ENCODE peak calls at places on chromosomes 2 and 18, in nine cellular contexts. R is K562; U is dorsolateral prefrontal cortex; W is activated T-cell treated with anti-CD3 and anti-CD28 coated beads, Interleukin-2, amount 50 U/mL, for 72 hours; P is fibroblast of mammary gland; Y is frontal cortex; V is activated CD8-positive, alpha-beta memory T cell treated with anti-CD3 and anti-CD28 coated beads, Interleukin-2, amount 50 U/mL, for 48 hours; X is stimulated activated naive CD8-positive, alpha-beta T cell treated with anti-CD3 and anti-CD28 coated beads, Interleukin-15, Interleukin-2, amounts not matched to agents 100 U/mL and 50 U/mL, for 24 hours; O is brain microvascular endothelial cell. T is an unnamed sample.

GRCh38 chr18:2889761-2890192 is 43.0 kb downstream of the EMILIN2 start:
- DNase-seq in X (no peak), U (no peak), W (no peak), V (peak; percentile 41), Y (no peak), O (peak; percentile 62), R (no peak), P (no peak), T (no peak)

GRCh38 chr18:65735166-65735565 is 15.6 kb upstream of the CDH7 start:
- DNase-seq in W (no peak), R (no peak), O (no peak), V (no peak), P (no peak), Y (no peak), U (no peak), X (no peak), T (no peak)

GRCh38 chr2:64260817-64261216 is 116.6 kb upstream of the PELI1 start:
- DNase-seq in O (no peak), P (no peak), W (peak; percentile 8), X (peak; percentile 34), U (no peak), V (no peak), Y (no peak), R (peak; percentile 36), T (no peak)

GRCh38 chr2:21453728-21454127 is 330.0 kb downstream of the TDRD15 start:
- DNase-seq in O (no peak), W (no peak), V (no peak), U (no peak), X (no peak), Y (no peak), P (no peak), R (no peak), T (no peak)

GRCh38 chr18:10094154-10094553 is 180.3 kb downstream of the VAPA start:
- DNase-seq in O (peak; percentile 33), Y (no peak), V (no peak), U (no peak), R (no peak), P (peak; percentile 68), W (no peak), X (no peak), T (no peak)

GRCh38 chr18:212780-213179 is 54.4 kb downstream of the USP14 start:
- DNase-seq in V (no peak), P (no peak), O (no peak), U (no peak), X (no peak), R (no peak), W (no peak), Y (no peak), T (no peak)

GRCh38 chr18:77057043-77057442 is 75.5 kb downstream of the MBP start:
- DNase-seq in W (no peak), U (no peak), V (no peak), R (no peak), O (no peak), P (peak; percentile 72), X (no peak), Y (no peak), T (no peak)

GRCh38 chr2:5373200-5373599 is 319.0 kb upstream of the SOX11 start:
- DNase-seq in X (no peak), W (no peak), O (peak; percentile 16), P (no peak), V (no peak), R (peak; percentile 3), U (no peak), Y (no peak), T (no peak)

GRCh38 chr2:74374509-74375205 is 5.5 kb downstream of the DCTN1 start:
- DNase-seq in X (no peak), W (no peak), Y (peak; percentile 96), V (no peak), U (peak; percentile 96), O (peak; percentile 63), P (peak; percentile 81), R (peak; percentile 88), T (no peak)

GRCh38 chr2:58427572-58428285 is 186.6 kb upstream of the FANCL start:
- DNase-seq in R (no peak), W (no peak), X (peak; percentile 11), O (peak; percentile 12), Y (peak; percentile 20), P (peak; percentile 32), U (peak; percentile 58), V (peak; percentile 49), T (no peak)

GRCh38 chr2:208265371-208265806 is 666 bp upstream of the PIKFYVE start:
- DNase-seq in Y (no peak), U (peak; percentile 21), O (peak; percentile 61), X (peak; percentile 54), V (peak; percentile 68), R (peak; percentile 20), P (peak; percentile 62), W (peak; percentile 58), T (no peak)

GRCh38 chr2:46351388-46352141 is 54.4 kb downstream of the EPAS1 start:
- DNase-seq in P (no peak), W (peak; percentile 70), U (no peak), R (no peak), V (peak; percentile 78), X (peak; percentile 80), Y (no peak), O (no peak), T (peak; percentile 38)

GRCh38 chr18:47035156-47035671 is at the start of gene ELOA2:
- DNase-seq in X (no peak), V (no peak), R (no peak), O (no peak), Y (no peak), W (no peak), U (no peak), P (no peak), T (no peak)

GRCh38 chr2:136376798-136377211 is 258.9 kb upstream of the CXCR4 start:
- DNase-seq in V (peak; percentile 57), W (peak; percentile 46), U (no peak), Y (no peak), P (peak; percentile 41), X (no peak), R (no peak), O (no peak), T (no peak)

GRCh38 chr2:8138923-8139667 is 542.8 kb upstream of the ID2 start:
- DNase-seq in Y (no peak), U (no peak), X (no peak), R (no peak), P (peak; percentile 94), W (no peak), O (no peak), V (no peak), T (no peak)

GRCh38 chr2:118670281-118670680 is 177.2 kb downstream of the EN1 start:
- DNase-seq in R (no peak), U (no peak), W (no peak), O (no peak), Y (no peak), V (no peak), P (peak; percentile 77), X (no peak), T (no peak)

GRCh38 chr2:72824224-72824842 is 1.5 kb downstream of the EXOC6B start:
- DNase-seq in W (peak; percentile 11), X (no peak), O (peak; percentile 21), R (peak; percentile 14), V (no peak), U (no peak), Y (no peak), P (peak; percentile 81), T (no peak)

GRCh38 chr2:232875256-232876070 is 5.4 kb downstream of the SNORC start:
- DNase-seq in O (no peak), V (peak; percentile 61), U (no peak), R (no peak), Y (peak; percentile 61), P (no peak), X (no peak), W (no peak), T (no peak)

GRCh38 chr18:58314284-58314683 is 270.3 kb downstream of the NEDD4L start:
- DNase-seq in Y (peak; percentile 49), V (no peak), X (no peak), O (peak; percentile 95), U (peak; percentile 59), P (peak; percentile 97), R (peak; percentile 6), W (no peak), T (no peak)

GRCh38 chr18:47683774-47684173 is 246.7 kb downstream of the SMAD2 start:
- DNase-seq in U (no peak), O (no peak), P (peak; percentile 2), X (no peak), Y (no peak), R (no peak), V (no peak), W (no peak), T (no peak)

GRCh38 chr2:45823723-45824206 is 172.3 kb downstream of the PRKCE start:
- DNase-seq in X (no peak), O (no peak), R (no peak), P (peak; percentile 17), U (peak; percentile 66), V (no peak), W (no peak), Y (peak; percentile 44), T (no peak)

GRCh38 chr18:24068945-24069693 is 54.6 kb downstream of the TTC39C start:
- DNase-seq in P (peak; percentile 49), X (no peak), Y (no peak), W (no peak), U (no peak), R (no peak), O (no peak), V (no peak), T (no peak)

GRCh38 chr2:128310761-128311160 is 7.9 kb downstream of the HS6ST1 start:
- DNase-seq in P (no peak), V (peak; percentile 35), O (no peak), Y (no peak), U (no peak), W (no peak), R (no peak), X (peak; percentile 2), T (no peak)

GRCh38 chr2:143730155-143730949 is 601.1 kb downstream of the ARHGAP15 start:
- DNase-seq in X (peak; percentile 6), O (peak; percentile 35), P (peak; percentile 19), W (peak; percentile 30), V (no peak), Y (no peak), R (no peak), U (no peak), T (no peak)

GRCh38 chr2:19648583-19648982 is 253.2 kb downstream of the TTC32 start:
- DNase-seq in W (no peak), O (peak; percentile 71), Y (no peak), R (no peak), U (no peak), V (no peak), P (peak; percentile 97), X (no peak), T (no peak)

GRCh38 chr2:223235986-223236385 is 184.0 kb downstream of the KCNE4 start:
- DNase-seq in Y (no peak), X (no peak), R (no peak), W (no peak), P (peak; percentile 23), V (no peak), O (peak; percentile 21), U (no peak), T (no peak)

GRCh38 chr2:239233576-239233975 is 167.2 kb downstream of the HDAC4 start:
- DNase-seq in R (no peak), V (no peak), Y (no peak), P (no peak), U (no peak), W (no peak), O (no peak), X (no peak), T (no peak)

GRCh38 chr2:197261808-197262226 is 48.8 kb downstream of the ANKRD44 start:
- DNase-seq in V (no peak), R (no peak), W (no peak), X (no peak), O (peak; percentile 14), P (no peak), Y (no peak), U (no peak), T (no peak)

GRCh38 chr2:238553159-238553558 is 126.4 kb downstream of the ASB1 start:
- DNase-seq in X (no peak), U (no peak), P (no peak), V (no peak), W (no peak), O (no peak), Y (no peak), R (no peak), T (no peak)

GRCh38 chr2:169069341-169069740 is at the start of gene DHRS9:
- DNase-seq in V (peak; percentile 65), R (no peak), O (peak; percentile 87), W (peak; percentile 69), X (peak; percentile 34), P (peak; percentile 92), U (no peak), Y (no peak), T (no peak)

GRCh38 chr2:209160800-209161588 is 262.9 kb upstream of the MAP2 start:
- DNase-seq in V (no peak), X (no peak), Y (no peak), W (no peak), P (no peak), R (no peak), O (no peak), U (no peak), T (no peak)